ENCODE peak calls at places on chromosomes 1 and 21, in eight cellular contexts. One of them, this sample, is unnamed.

GRCh38 chr1:231872461-231872910 is 245.9 kb downstream of the DISC1 start:
- DNase-seq in islet precursor cell: peak; percentile 22
- DNase-seq in transverse colon: no peak
- DNase-seq in HS-5: peak; percentile 60
- DNase-seq in KG1: no peak
- DNase-seq in pulmonary artery endothelial cell: no peak
- DNase-seq in NCI-H1930: no peak
- DNase-seq in germinal center: no peak
- DNase-seq in this sample: no peak

GRCh38 chr1:209651148-209651547 is 1.1 kb downstream of the LAMB3 start:
- DNase-seq in HS-5: peak; percentile 55
- DNase-seq in pulmonary artery endothelial cell: peak; percentile 43
- DNase-seq in KG1: no peak
- DNase-seq in NCI-H1930: no peak
- DNase-seq in islet precursor cell: peak; percentile 94
- DNase-seq in transverse colon: peak; percentile 84
- DNase-seq in germinal center: no peak
- DNase-seq in this sample: no peak

GRCh38 chr1:201785291-201785690 is 43.7 kb upstream of the IPO9 start:
- DNase-seq in pulmonary artery endothelial cell: no peak
- DNase-seq in germinal center: no peak
- DNase-seq in transverse colon: no peak
- DNase-seq in KG1: no peak
- DNase-seq in HS-5: no peak
- DNase-seq in islet precursor cell: no peak
- DNase-seq in NCI-H1930: no peak
- DNase-seq in this sample: no peak

GRCh38 chr21:39483917-39484316 is 32.1 kb downstream of the SH3BGR start:
- DNase-seq in pulmonary artery endothelial cell: no peak
- DNase-seq in germinal center: no peak
- DNase-seq in transverse colon: no peak
- DNase-seq in KG1: no peak
- DNase-seq in islet precursor cell: no peak
- DNase-seq in HS-5: no peak
- DNase-seq in NCI-H1930: no peak
- DNase-seq in this sample: no peak

GRCh38 chr1:63323866-63324778 is 1.8 kb downstream of the FOXD3 start:
- DNase-seq in pulmonary artery endothelial cell: no peak
- DNase-seq in NCI-H1930: peak; percentile 71
- DNase-seq in transverse colon: no peak
- DNase-seq in islet precursor cell: peak; percentile 56
- DNase-seq in germinal center: no peak
- DNase-seq in KG1: no peak
- DNase-seq in HS-5: no peak
- DNase-seq in this sample: no peak

GRCh38 chr1:117324357-117324756 is 42.9 kb upstream of the MAN1A2 start:
- DNase-seq in transverse colon: no peak
- DNase-seq in germinal center: no peak
- DNase-seq in NCI-H1930: no peak
- DNase-seq in pulmonary artery endothelial cell: no peak
- DNase-seq in HS-5: no peak
- DNase-seq in KG1: no peak
- DNase-seq in islet precursor cell: no peak
- DNase-seq in this sample: no peak

GRCh38 chr21:30962013-30962412 is 76.3 kb downstream of the KRTAP19-8 start:
- DNase-seq in germinal center: no peak
- DNase-seq in KG1: no peak
- DNase-seq in pulmonary artery endothelial cell: no peak
- DNase-seq in NCI-H1930: no peak
- DNase-seq in transverse colon: no peak
- DNase-seq in islet precursor cell: no peak
- DNase-seq in HS-5: no peak
- DNase-seq in this sample: no peak

GRCh38 chr1:93322349-93322748 is 23.4 kb upstream of the DR1 start:
- DNase-seq in NCI-H1930: no peak
- DNase-seq in pulmonary artery endothelial cell: no peak
- DNase-seq in transverse colon: no peak
- DNase-seq in islet precursor cell: no peak
- DNase-seq in HS-5: no peak
- DNase-seq in germinal center: no peak
- DNase-seq in KG1: no peak
- DNase-seq in this sample: no peak

GRCh38 chr1:166237675-166238074 is 70.9 kb upstream of the FAM78B start:
- DNase-seq in germinal center: no peak
- DNase-seq in NCI-H1930: no peak
- DNase-seq in KG1: no peak
- DNase-seq in HS-5: no peak
- DNase-seq in pulmonary artery endothelial cell: no peak
- DNase-seq in islet precursor cell: no peak
- DNase-seq in transverse colon: no peak
- DNase-seq in this sample: no peak

GRCh38 chr1:227729881-227730629 is 5.0 kb downstream of the JMJD4 start:
- DNase-seq in germinal center: peak; percentile 75
- DNase-seq in HS-5: no peak
- DNase-seq in transverse colon: peak; percentile 46
- DNase-seq in islet precursor cell: peak; percentile 88
- DNase-seq in pulmonary artery endothelial cell: peak; percentile 13
- DNase-seq in NCI-H1930: no peak
- DNase-seq in KG1: peak; percentile 20
- DNase-seq in this sample: no peak